ENCODE peak calls at places on chromosomes 1 and 21, in six cellular contexts. E is tibial artery, F is left ventricle myocardium inferior, D is lung, S is body of pancreas, N is A549. G is an unnamed sample.

GRCh38 chr21:35963920-35964451 is 96.3 kb downstream of the SETD4 start:
- DNase-seq in E (no peak), D (no peak), N (no peak), S (no peak), F (no peak), G (no peak)

GRCh38 chr1:94622757-94623156 is 81.2 kb upstream of the F3 start:
- DNase-seq in N (no peak), D (no peak), F (no peak), E (no peak), S (no peak), G (no peak)

GRCh38 chr1:100799548-100799947 is 80.0 kb downstream of the VCAM1 start:
- DNase-seq in E (no peak), F (no peak), N (no peak), D (no peak), S (no peak), G (no peak)

GRCh38 chr1:245404952-245405351 is 250.2 kb downstream of the KIF26B start:
- DNase-seq in E (no peak), S (no peak), N (no peak), F (no peak), D (no peak), G (no peak)

GRCh38 chr1:14415396-14415795 is 183.1 kb upstream of the KAZN start:
- DNase-seq in E (no peak), D (no peak), F (no peak), N (no peak), S (no peak), G (no peak)

GRCh38 chr1:117573386-117574040 is 32.3 kb upstream of the TENT5C start:
- DNase-seq in S (peak), F (no peak), N (no peak), E (no peak), D (no peak), G (no peak)

GRCh38 chr1:175002910-175003517 is 3.3 kb downstream of the CACYBP start:
- DNase-seq in N (no peak), E (no peak), F (no peak), D (no peak), S (no peak), G (no peak)

GRCh38 chr1:22868331-22868730 is 104.3 kb downstream of the LACTBL1 start:
- DNase-seq in S (no peak), E (no peak), N (no peak), D (no peak), F (no peak), G (no peak)

GRCh38 chr1:114152211-114153050 is 1.2 kb downstream of the SYT6 start:
- DNase-seq in S (peak), E (peak), N (peak), F (peak), D (peak), G (no peak)

GRCh38 chr1:164836614-164837018 is 277.6 kb downstream of the PBX1 start:
- DNase-seq in N (no peak), E (no peak), D (no peak), S (no peak), F (no peak), G (no peak)

GRCh38 chr1:6694126-6694713 is 7.4 kb downstream of the DNAJC11 start:
- DNase-seq in D (no peak), F (no peak), S (no peak), N (no peak), E (no peak), G (no peak)

GRCh38 chr1:23177438-23178380 is 9.1 kb upstream of the LUZP1 start:
- DNase-seq in E (peak), D (peak), F (peak), N (no peak), S (peak), G (no peak)

GRCh38 chr1:186829679-186830587 is 1.2 kb downstream of the PLA2G4A start:
- DNase-seq in E (no peak), S (no peak), F (no peak), N (peak), D (no peak), G (no peak)

GRCh38 chr1:31712625-31713024 is 8.8 kb upstream of the COL16A1 start:
- DNase-seq in S (no peak), E (peak), F (peak), D (no peak), N (no peak), G (peak)

GRCh38 chr1:240031009-240031408 is 60.7 kb upstream of the FMN2 start:
- DNase-seq in N (peak), S (no peak), E (no peak), F (no peak), D (no peak), G (peak)

GRCh38 chr1:21541835-21542234 is 32.6 kb downstream of the ALPL start:
- DNase-seq in S (no peak), E (peak), F (peak), N (no peak), D (no peak), G (peak)

GRCh38 chr1:164780863-164781262 is 221.9 kb downstream of the PBX1 start:
- DNase-seq in S (no peak), N (peak), F (peak), E (peak), D (no peak), G (peak)

GRCh38 chr1:150813028-150813707 is 5.1 kb upstream of the CTSK start:
- DNase-seq in N (peak), S (peak), E (peak), F (peak), D (peak), G (peak)

GRCh38 chr1:161044908-161045748 is 649 bp downstream of the USF1 start:
- DNase-seq in E (peak), F (peak), D (peak), S (peak), N (peak), G (no peak)

GRCh38 chr1:168623838-168624237 is 47.4 kb downstream of the XCL1 start:
- DNase-seq in N (no peak), F (no peak), S (no peak), E (no peak), D (no peak), G (no peak)

GRCh38 chr1:106964505-106964904 is 92.0 kb upstream of the PRMT6 start:
- DNase-seq in S (no peak), F (no peak), E (peak), N (no peak), D (no peak), G (no peak)

GRCh38 chr1:31939484-31940329 is 1.5 kb upstream of the PTP4A2 start:
- DNase-seq in N (peak), F (no peak), S (peak), E (no peak), D (no peak), G (peak)

GRCh38 chr1:53835491-53835890 is 2.6 kb downstream of the NDC1 start:
- DNase-seq in E (no peak), N (no peak), S (no peak), F (no peak), D (no peak), G (peak)

GRCh38 chr1:183699643-183700160 is 46.6 kb upstream of the APOBEC4 start:
- DNase-seq in S (no peak), N (peak), D (no peak), E (no peak), F (no peak), G (no peak)

GRCh38 chr21:36450511-36450910 is 29.4 kb downstream of the CLDN14 start:
- DNase-seq in N (no peak), S (no peak), E (no peak), F (no peak), D (no peak), G (no peak)

GRCh38 chr1:248589334-248589733 is 8.2 kb downstream of the OR2T10 start:
- DNase-seq in N (no peak), D (no peak), E (no peak), F (no peak), S (no peak), G (no peak)

GRCh38 chr1:115168026-115168425 is 78.7 kb upstream of the TSPAN2 start:
- DNase-seq in F (no peak), S (no peak), N (no peak), E (no peak), D (no peak), G (no peak)

GRCh38 chr1:24683713-24684162 is 40.6 kb downstream of the SRRM1 start:
- DNase-seq in S (no peak), N (peak), D (no peak), E (no peak), F (no peak), G (peak)

GRCh38 chr1:76764638-76765572 is 102.4 kb upstream of the ST6GALNAC5 start:
- DNase-seq in E (no peak), S (no peak), N (no peak), F (peak), D (peak), G (no peak)

GRCh38 chr1:97069312-97069711 is 347.7 kb downstream of the PTBP2 start:
- DNase-seq in F (no peak), D (no peak), E (no peak), N (no peak), S (no peak), G (no peak)

GRCh38 chr21:35641271-35642016 is 418.9 kb downstream of the SETD4 start:
- DNase-seq in E (no peak), F (no peak), N (no peak), D (no peak), S (no peak), G (no peak)

GRCh38 chr1:223129229-223129851 is 13.7 kb downstream of the TLR5 start:
- DNase-seq in F (peak), S (peak), N (peak), E (peak), D (peak), G (no peak)

GRCh38 chr21:32520885-32521735 is 64.2 kb downstream of the TCP10L start:
- DNase-seq in N (no peak), S (peak), D (peak), F (peak), E (peak), G (peak)

GRCh38 chr1:94644371-94644770 is 102.8 kb upstream of the F3 start:
- DNase-seq in F (no peak), D (no peak), S (no peak), N (no peak), E (no peak), G (no peak)

GRCh38 chr1:88001460-88001859 is 672.8 kb downstream of the LMO4 start:
- DNase-seq in E (no peak), F (no peak), N (peak), D (no peak), S (no peak), G (peak)

GRCh38 chr1:21823980-21824702 is 12.1 kb downstream of the LDLRAD2 start:
- DNase-seq in N (no peak), D (no peak), E (no peak), F (no peak), S (no peak), G (no peak)

GRCh38 chr1:12464627-12465056 is 153.4 kb downstream of the DHRS3 start:
- DNase-seq in S (no peak), D (peak), N (no peak), E (peak), F (no peak), G (peak)

GRCh38 chr1:12528021-12528852 is 89.8 kb downstream of the DHRS3 start:
- DNase-seq in D (peak), N (peak), E (peak), S (peak), F (peak), G (no peak)

GRCh38 chr1:179169616-179170467 is 59.6 kb downstream of the ABL2 start:
- DNase-seq in E (no peak), D (no peak), F (no peak), N (no peak), S (no peak), G (no peak)

GRCh38 chr1:200483491-200484143 is 73.8 kb upstream of the ZNF281 start:
- DNase-seq in F (no peak), S (peak), D (peak), N (peak), E (no peak), G (peak)

GRCh38 chr1:1260843-1261560 is 12.7 kb downstream of the UBE2J2 start:
- DNase-seq in N (no peak), F (no peak), S (no peak), D (no peak), E (no peak), G (no peak)
- H3K4me3 ChIP-seq in N (no peak), F (no peak), S (no peak), D (no peak), E (no peak), G (no peak)

DNA sequence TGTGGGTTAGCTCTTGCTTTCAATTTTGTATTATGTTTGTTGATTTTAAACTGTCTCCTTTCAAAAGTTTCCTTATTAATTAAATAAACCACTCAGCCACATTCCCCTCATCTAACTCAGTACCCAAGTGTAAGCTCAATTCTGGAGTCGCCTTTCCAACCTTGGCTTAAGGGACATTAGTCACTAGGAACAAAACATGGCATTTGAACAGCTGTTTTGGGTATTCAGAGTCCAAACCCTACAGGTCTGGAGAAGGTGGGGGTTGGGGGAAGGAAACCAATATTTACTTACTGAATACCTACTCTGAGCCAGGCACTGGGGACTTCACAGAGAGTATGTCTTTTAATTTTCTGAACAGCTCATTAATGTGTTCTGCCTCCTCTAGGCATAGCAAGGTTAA is 117.2 kb upstream of the JUN start:
- DNase-seq in D (no peak), N (no peak), S (no peak), E (no peak), F (no peak), G (no peak)
- TF ChIP-seq CTCF in D (no peak), N (no peak), S (no peak), E (no peak), F (no peak), G (no peak)

DNA sequence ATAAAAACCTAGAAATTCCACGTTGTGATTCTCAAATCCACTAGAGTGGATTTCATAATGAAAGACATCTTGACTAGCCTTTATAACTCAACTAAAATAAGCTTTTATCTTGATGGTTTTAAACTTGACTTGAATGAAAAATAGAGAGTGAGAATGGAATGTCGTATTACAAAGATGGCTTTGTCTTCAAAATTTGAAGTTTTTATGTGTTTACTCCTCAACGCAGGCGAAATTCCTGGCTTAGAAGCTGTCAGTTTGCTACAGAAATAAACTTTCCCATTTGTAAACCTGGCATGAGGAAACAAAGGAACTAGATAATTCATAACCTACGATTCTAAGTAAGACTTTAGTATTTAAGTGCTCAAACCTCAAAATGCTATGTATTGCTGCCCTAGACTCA is 90.0 kb upstream of the KRTAP19-8 start:
- DNase-seq in S (no peak), N (no peak), F (no peak), D (no peak), E (no peak), G (no peak)
- H3K27ac ChIP-seq in S (peak), N (no peak), F (no peak), D (no peak), E (no peak), G (no peak)

DNA sequence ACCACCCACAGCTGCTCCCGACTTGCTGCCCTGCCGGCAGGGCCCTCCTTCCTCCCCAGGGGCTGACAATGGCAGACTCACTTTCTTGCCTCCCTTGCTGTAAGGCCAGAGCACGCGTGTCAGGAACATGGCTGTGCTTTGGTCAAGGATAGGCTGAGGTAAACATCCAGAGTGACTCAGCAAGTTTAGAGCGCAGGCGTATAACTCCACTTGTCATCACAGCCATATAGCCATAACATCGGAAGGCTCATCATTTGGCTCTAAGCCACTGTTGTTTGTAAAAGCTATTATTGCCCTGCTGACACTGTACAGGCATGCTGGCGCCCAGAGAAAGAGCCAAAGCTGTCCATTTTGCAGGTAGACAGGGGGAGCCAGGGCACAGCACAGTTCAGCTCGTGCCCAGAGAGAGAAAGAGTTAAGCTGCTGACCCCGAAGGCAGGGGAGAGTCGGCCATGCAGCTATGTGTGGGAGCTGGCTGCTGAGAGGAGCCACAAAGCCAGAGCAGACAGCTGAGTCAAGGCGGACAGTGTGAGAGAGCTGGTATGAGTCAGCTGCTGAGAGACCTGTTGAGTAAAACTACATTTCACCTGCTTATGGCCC is 60.6 kb downstream of the GNG4 start:
- DNase-seq in N (no peak), D (no peak), S (no peak), F (no peak), E (no peak), G (no peak)
- H3K4me3 ChIP-seq in N (no peak), D (no peak), S (no peak), F (no peak), E (no peak), G (no peak)

G was measured in AG04450.